ENCODE peak calls at places on chromosomes 13 and 19, in seven cellular contexts. K is H7; A is stimulated activated CD8-positive, alpha-beta memory T cell treated with anti-CD3 and anti-CD28 coated beads, Interleukin-15, amount 100 ng/mL, for 24 hours; N is stimulated activated CD4-positive, alpha-beta T cell treated with anti-CD3 and anti-CD28 coated beads, Interleukin-1b, Interleukin-23, amount 100 ng/mL, for 1 hour; T is NCI-H1436; J is cardiac fibroblast; X is H54. I is an unnamed sample.

GRCh38 chr19:23440207-23440606 is 44.9 kb upstream of the ZNF91 start:
- DNase-seq in T (no peak), X (no peak), K (peak), N (no peak), J (no peak), A (no peak), I (no peak)

GRCh38 chr13:72109863-72110262 is 242.9 kb upstream of the DACH1 start:
- DNase-seq in X (no peak), J (peak), T (no peak), A (no peak), K (no peak), N (no peak), I (no peak)

GRCh38 chr13:60312851-60313505 is 84.0 kb upstream of the TDRD3 start:
- DNase-seq in N (no peak), K (no peak), X (no peak), T (no peak), J (no peak), A (no peak), I (no peak)

GRCh38 chr19:39411832-39412099 is 703 bp upstream of the PLEKHG2 start:
- DNase-seq in J (peak), K (peak), X (peak), N (peak), T (peak), A (no peak), I (peak)

GRCh38 chr13:70183041-70183440 is 74.8 kb upstream of the KLHL1 start:
- DNase-seq in N (no peak), A (no peak), J (no peak), X (no peak), K (no peak), T (no peak), I (no peak)

GRCh38 chr13:75770164-75771145 is 134.3 kb downstream of the LMO7 start:
- DNase-seq in A (no peak), N (no peak), X (no peak), K (no peak), T (no peak), J (peak), I (no peak)

GRCh38 chr19:7965921-7966665 is 22.6 kb upstream of the TIMM44 start:
- DNase-seq in X (no peak), N (no peak), J (no peak), T (no peak), A (no peak), K (no peak), I (no peak)

GRCh38 chr19:32464279-32464678 is 58.7 kb downstream of the DPY19L3 start:
- DNase-seq in N (no peak), J (peak), A (no peak), K (no peak), X (no peak), T (no peak), I (no peak)

GRCh38 chr19:46967578-46968018 is 52.0 kb upstream of the NPAS1 start:
- DNase-seq in A (no peak), T (no peak), J (no peak), X (no peak), K (no peak), N (no peak), I (no peak)

GRCh38 chr13:24740014-24740890 is 23.7 kb upstream of the RNF17 start:
- DNase-seq in N (no peak), J (no peak), X (no peak), T (no peak), K (no peak), A (no peak), I (no peak)

GRCh38 chr19:39970424-39970673 is 616 bp upstream of the PSMC4 start:
- DNase-seq in X (peak), K (no peak), J (no peak), N (peak), T (peak), A (no peak), I (no peak)

GRCh38 chr19:15640904-15641597 is 354 bp downstream of the CYP4F3 start:
- DNase-seq in K (no peak), N (no peak), J (no peak), A (no peak), X (no peak), T (no peak), I (no peak)

GRCh38 chr19:55703790-55704215 is 28.8 kb downstream of the EPN1 start:
- DNase-seq in T (no peak), A (peak), K (peak), X (peak), J (peak), N (no peak), I (no peak)

GRCh38 chr13:22562116-22562515 is 618.7 kb upstream of the SGCG start:
- DNase-seq in X (no peak), K (no peak), J (no peak), A (no peak), T (no peak), N (no peak), I (no peak)

I was measured in SJSA1.